ENCODE peak calls at places on chromosomes 3 and 15, in eight cellular contexts. One of them, this sample, is unnamed.
A peak's percentile ranks its signal among the peaks of the same experiment; 100 is the strongest.

GRCh38 chr15:51281368-51281967 is 56.9 kb downstream of the CYP19A1 start:
- DNase-seq in keratinocyte: peak; percentile 1
- DNase-seq in SJSA1: peak; percentile 53
- DNase-seq in dorsolateral prefrontal cortex: peak; percentile 79
- DNase-seq in A549: peak; percentile 65
- DNase-seq in hepatocyte: peak; percentile 78
- DNase-seq in RWPE1: no peak
- DNase-seq in body of pancreas: peak; percentile 72
- DNase-seq in this sample: peak; percentile 37

GRCh38 chr3:186520957-186521842 is 23.0 kb downstream of the CRYGS start:
- DNase-seq in keratinocyte: no peak
- DNase-seq in SJSA1: no peak
- DNase-seq in dorsolateral prefrontal cortex: no peak
- DNase-seq in A549: no peak
- DNase-seq in hepatocyte: no peak
- DNase-seq in RWPE1: no peak
- DNase-seq in body of pancreas: no peak
- DNase-seq in this sample: no peak

GRCh38 chr15:56767315-56767714 is 34.0 kb upstream of the ZNF280D start:
- DNase-seq in keratinocyte: no peak
- DNase-seq in SJSA1: no peak
- DNase-seq in dorsolateral prefrontal cortex: no peak
- DNase-seq in A549: no peak
- DNase-seq in hepatocyte: no peak
- DNase-seq in RWPE1: no peak
- DNase-seq in body of pancreas: no peak
- DNase-seq in this sample: no peak

GRCh38 chr3:54217828-54218227 is 95.5 kb downstream of the CACNA2D3 start:
- DNase-seq in keratinocyte: no peak
- DNase-seq in SJSA1: no peak
- DNase-seq in dorsolateral prefrontal cortex: no peak
- DNase-seq in A549: no peak
- DNase-seq in hepatocyte: no peak
- DNase-seq in RWPE1: no peak
- DNase-seq in body of pancreas: no peak
- DNase-seq in this sample: no peak

GRCh38 chr15:67171471-67171870 is 83.0 kb downstream of the AAGAB start:
- DNase-seq in keratinocyte: no peak
- DNase-seq in SJSA1: no peak
- DNase-seq in dorsolateral prefrontal cortex: no peak
- DNase-seq in A549: no peak
- DNase-seq in hepatocyte: no peak
- DNase-seq in RWPE1: no peak
- DNase-seq in body of pancreas: no peak
- DNase-seq in this sample: no peak

GRCh38 chr3:51949121-51949520 is 6.1 kb upstream of the GPR62 start:
- DNase-seq in keratinocyte: no peak
- DNase-seq in SJSA1: no peak
- DNase-seq in dorsolateral prefrontal cortex: no peak
- DNase-seq in A549: no peak
- DNase-seq in hepatocyte: no peak
- DNase-seq in RWPE1: no peak
- DNase-seq in body of pancreas: no peak
- DNase-seq in this sample: no peak

GRCh38 chr3:172391592-172392302 is 56.5 kb downstream of the GHSR start:
- DNase-seq in keratinocyte: no peak
- DNase-seq in SJSA1: peak; percentile 87
- DNase-seq in dorsolateral prefrontal cortex: no peak
- DNase-seq in A549: no peak
- DNase-seq in hepatocyte: no peak
- DNase-seq in RWPE1: no peak
- DNase-seq in body of pancreas: no peak
- DNase-seq in this sample: no peak

GRCh38 chr3:107263269-107264021 is 113.8 kb upstream of the CCDC54 start:
- DNase-seq in keratinocyte: no peak
- DNase-seq in SJSA1: peak; percentile 37
- DNase-seq in dorsolateral prefrontal cortex: no peak
- DNase-seq in A549: no peak
- DNase-seq in hepatocyte: no peak
- DNase-seq in RWPE1: no peak
- DNase-seq in body of pancreas: no peak
- DNase-seq in this sample: no peak

GRCh38 chr3:139281512-139282196 is 62.2 kb upstream of the MRPS22 start:
- DNase-seq in keratinocyte: no peak
- DNase-seq in SJSA1: no peak
- DNase-seq in dorsolateral prefrontal cortex: peak; percentile 57
- DNase-seq in A549: no peak
- DNase-seq in hepatocyte: no peak
- DNase-seq in RWPE1: no peak
- DNase-seq in body of pancreas: no peak
- DNase-seq in this sample: no peak

GRCh38 chr3:122560680-122561079 is 3.4 kb downstream of the PARP9 start:
- DNase-seq in keratinocyte: peak; percentile 15
- DNase-seq in SJSA1: peak; percentile 37
- DNase-seq in dorsolateral prefrontal cortex: no peak
- DNase-seq in A549: peak; percentile 65
- DNase-seq in hepatocyte: peak; percentile 73
- DNase-seq in RWPE1: peak; percentile 57
- DNase-seq in body of pancreas: peak; percentile 84
- DNase-seq in this sample: no peak

GRCh38 chr3:14459787-14460186 is 57.4 kb downstream of the SLC6A6 start:
- DNase-seq in keratinocyte: no peak
- DNase-seq in SJSA1: no peak
- DNase-seq in dorsolateral prefrontal cortex: no peak
- DNase-seq in A549: no peak
- DNase-seq in hepatocyte: no peak
- DNase-seq in RWPE1: no peak
- DNase-seq in body of pancreas: no peak
- DNase-seq in this sample: no peak

GRCh38 chr3:169945313-169945712 is 21.3 kb upstream of the SEC62 start:
- DNase-seq in keratinocyte: no peak
- DNase-seq in SJSA1: no peak
- DNase-seq in dorsolateral prefrontal cortex: no peak
- DNase-seq in A549: no peak
- DNase-seq in hepatocyte: no peak
- DNase-seq in RWPE1: no peak
- DNase-seq in body of pancreas: peak; percentile 62
- DNase-seq in this sample: no peak

GRCh38 chr15:41561777-41562145 is 2.7 kb downstream of the TYRO3 start:
- DNase-seq in keratinocyte: no peak
- DNase-seq in SJSA1: no peak
- DNase-seq in dorsolateral prefrontal cortex: peak; percentile 92
- DNase-seq in A549: no peak
- DNase-seq in hepatocyte: no peak
- DNase-seq in RWPE1: no peak
- DNase-seq in body of pancreas: peak; percentile 40
- DNase-seq in this sample: peak; percentile 74

GRCh38 chr15:74179101-74179841 is 5.8 kb downstream of the ISLR start:
- DNase-seq in keratinocyte: no peak
- DNase-seq in SJSA1: peak; percentile 74
- DNase-seq in dorsolateral prefrontal cortex: peak; percentile 42
- DNase-seq in A549: peak; percentile 76
- DNase-seq in hepatocyte: peak; percentile 54
- DNase-seq in RWPE1: peak; percentile 68
- DNase-seq in body of pancreas: peak; percentile 59
- DNase-seq in this sample: no peak

GRCh38 chr3:127822836-127823589 is 698 bp upstream of the MGLL start:
- DNase-seq in keratinocyte: no peak
- DNase-seq in SJSA1: peak; percentile 10
- DNase-seq in dorsolateral prefrontal cortex: no peak
- DNase-seq in A549: peak; percentile 50
- DNase-seq in hepatocyte: peak; percentile 64
- DNase-seq in RWPE1: no peak
- DNase-seq in body of pancreas: peak; percentile 23
- DNase-seq in this sample: peak; percentile 45

GRCh38 chr3:129536374-129536667 is 6.7 kb upstream of the H1-8 start:
- DNase-seq in keratinocyte: no peak
- DNase-seq in SJSA1: no peak
- DNase-seq in dorsolateral prefrontal cortex: no peak
- DNase-seq in A549: no peak
- DNase-seq in hepatocyte: no peak
- DNase-seq in RWPE1: no peak
- DNase-seq in body of pancreas: no peak
- DNase-seq in this sample: no peak

GRCh38 chr15:61974759-61975158 is 85.5 kb downstream of the VPS13C start:
- DNase-seq in keratinocyte: no peak
- DNase-seq in SJSA1: no peak
- DNase-seq in dorsolateral prefrontal cortex: no peak
- DNase-seq in A549: no peak
- DNase-seq in hepatocyte: no peak
- DNase-seq in RWPE1: no peak
- DNase-seq in body of pancreas: no peak
- DNase-seq in this sample: no peak

GRCh38 chr15:89578146-89578545 is 2.9 kb downstream of the TICRR start:
- DNase-seq in keratinocyte: no peak
- DNase-seq in SJSA1: no peak
- DNase-seq in dorsolateral prefrontal cortex: no peak
- DNase-seq in A549: no peak
- DNase-seq in hepatocyte: no peak
- DNase-seq in RWPE1: no peak
- DNase-seq in body of pancreas: no peak
- DNase-seq in this sample: no peak

GRCh38 chr3:27877122-27878011 is 155.2 kb upstream of the EOMES start:
- DNase-seq in keratinocyte: no peak
- DNase-seq in SJSA1: no peak
- DNase-seq in dorsolateral prefrontal cortex: no peak
- DNase-seq in A549: no peak
- DNase-seq in hepatocyte: no peak
- DNase-seq in RWPE1: no peak
- DNase-seq in body of pancreas: peak; percentile 70
- DNase-seq in this sample: no peak

GRCh38 chr3:58391156-58391865 is 42.3 kb downstream of the PDHB start:
- DNase-seq in keratinocyte: no peak
- DNase-seq in SJSA1: no peak
- DNase-seq in dorsolateral prefrontal cortex: no peak
- DNase-seq in A549: no peak
- DNase-seq in hepatocyte: no peak
- DNase-seq in RWPE1: no peak
- DNase-seq in body of pancreas: no peak
- DNase-seq in this sample: no peak
- H3K27ac ChIP-seq in keratinocyte: no peak overlapping the region
- H3K27ac ChIP-seq in SJSA1: no peak overlapping the region
- H3K27ac ChIP-seq in dorsolateral prefrontal cortex: peak overlapping the region; percentile 96
- H3K27ac ChIP-seq in A549: no peak overlapping the region
- H3K27ac ChIP-seq in hepatocyte: peak overlapping the region; percentile 39
- H3K27ac ChIP-seq in RWPE1: no peak overlapping the region
- H3K27ac ChIP-seq in body of pancreas: no peak overlapping the region
- H3K27ac ChIP-seq in this sample: peak overlapping the region; percentile 81

GRCh38 chr15:59594493-59594942 is 17.1 kb upstream of the GCNT3 start:
- DNase-seq in keratinocyte: no peak
- DNase-seq in SJSA1: no peak
- DNase-seq in dorsolateral prefrontal cortex: no peak
- DNase-seq in A549: peak; percentile 98
- DNase-seq in hepatocyte: peak; percentile 82
- DNase-seq in RWPE1: peak; percentile 54
- DNase-seq in body of pancreas: peak; percentile 52
- DNase-seq in this sample: no peak

GRCh38 chr15:59591372-59591771 is 20.2 kb upstream of the GCNT3 start:
- DNase-seq in keratinocyte: no peak
- DNase-seq in SJSA1: no peak
- DNase-seq in dorsolateral prefrontal cortex: no peak
- DNase-seq in A549: no peak
- DNase-seq in hepatocyte: no peak
- DNase-seq in RWPE1: no peak
- DNase-seq in body of pancreas: no peak
- DNase-seq in this sample: no peak

GRCh38 chr15:59596640-59597039 is 14.9 kb upstream of the GCNT3 start:
- DNase-seq in keratinocyte: no peak
- DNase-seq in SJSA1: no peak
- DNase-seq in dorsolateral prefrontal cortex: no peak
- DNase-seq in A549: no peak
- DNase-seq in hepatocyte: no peak
- DNase-seq in RWPE1: no peak
- DNase-seq in body of pancreas: no peak
- DNase-seq in this sample: no peak

GRCh38 chr15:59595434-59595915 is 16.1 kb upstream of the GCNT3 start:
- DNase-seq in keratinocyte: no peak
- DNase-seq in SJSA1: no peak
- DNase-seq in dorsolateral prefrontal cortex: no peak
- DNase-seq in A549: peak; percentile 88
- DNase-seq in hepatocyte: peak; percentile 65
- DNase-seq in RWPE1: no peak
- DNase-seq in body of pancreas: no peak
- DNase-seq in this sample: no peak

GRCh38 chr15:59594991-59595390 is 16.6 kb upstream of the GCNT3 start:
- DNase-seq in keratinocyte: no peak
- DNase-seq in SJSA1: no peak
- DNase-seq in dorsolateral prefrontal cortex: no peak
- DNase-seq in A549: no peak
- DNase-seq in hepatocyte: no peak
- DNase-seq in RWPE1: no peak
- DNase-seq in body of pancreas: no peak
- DNase-seq in this sample: no peak
- H3K27ac ChIP-seq in keratinocyte: no peak overlapping the region
- H3K27ac ChIP-seq in SJSA1: no peak overlapping the region
- H3K27ac ChIP-seq in dorsolateral prefrontal cortex: no peak overlapping the region
- H3K27ac ChIP-seq in A549: peak overlapping the region; percentile 86
- H3K27ac ChIP-seq in hepatocyte: peak overlapping the region; percentile 96
- H3K27ac ChIP-seq in RWPE1: no peak overlapping the region
- H3K27ac ChIP-seq in body of pancreas: peak overlapping the region; percentile 75
- H3K27ac ChIP-seq in this sample: no peak overlapping the region

GRCh38 chr3:26438325-26438940 is 184.1 kb upstream of the LRRC3B start:
- DNase-seq in keratinocyte: peak; percentile 21
- DNase-seq in SJSA1: no peak
- DNase-seq in dorsolateral prefrontal cortex: no peak
- DNase-seq in A549: peak; percentile 15
- DNase-seq in hepatocyte: no peak
- DNase-seq in RWPE1: no peak
- DNase-seq in body of pancreas: peak; percentile 16
- DNase-seq in this sample: no peak

GRCh38 chr3:26437678-26438077 is 184.9 kb upstream of the LRRC3B start:
- DNase-seq in keratinocyte: peak; percentile 67
- DNase-seq in SJSA1: no peak
- DNase-seq in dorsolateral prefrontal cortex: no peak
- DNase-seq in A549: peak; percentile 49
- DNase-seq in hepatocyte: peak; percentile 15
- DNase-seq in RWPE1: no peak
- DNase-seq in body of pancreas: no peak
- DNase-seq in this sample: no peak

GRCh38 chr3:26438981-26439884 is 183.3 kb upstream of the LRRC3B start:
- DNase-seq in keratinocyte: no peak
- DNase-seq in SJSA1: no peak
- DNase-seq in dorsolateral prefrontal cortex: no peak
- DNase-seq in A549: peak; percentile 7
- DNase-seq in hepatocyte: peak; percentile 6
- DNase-seq in RWPE1: no peak
- DNase-seq in body of pancreas: peak; percentile 56
- DNase-seq in this sample: no peak
- H3K27ac ChIP-seq in keratinocyte: peak overlapping the region; percentile 87
- H3K27ac ChIP-seq in SJSA1: no peak overlapping the region
- H3K27ac ChIP-seq in dorsolateral prefrontal cortex: no peak overlapping the region
- H3K27ac ChIP-seq in A549: no peak overlapping the region
- H3K27ac ChIP-seq in hepatocyte: no peak overlapping the region
- H3K27ac ChIP-seq in RWPE1: no peak overlapping the region
- H3K27ac ChIP-seq in body of pancreas: peak overlapping the region; percentile 75
- H3K27ac ChIP-seq in this sample: no peak overlapping the region

GRCh38 chr3:194571491-194571941 is 61.7 kb downstream of the TMEM44 start:
- DNase-seq in keratinocyte: no peak
- DNase-seq in SJSA1: no peak
- DNase-seq in dorsolateral prefrontal cortex: no peak
- DNase-seq in A549: no peak
- DNase-seq in hepatocyte: no peak
- DNase-seq in RWPE1: no peak
- DNase-seq in body of pancreas: no peak
- DNase-seq in this sample: no peak
- H3K27ac ChIP-seq in keratinocyte: no peak overlapping the region
- H3K27ac ChIP-seq in SJSA1: peak overlapping the region; percentile 79
- H3K27ac ChIP-seq in dorsolateral prefrontal cortex: peak overlapping the region; percentile 44
- H3K27ac ChIP-seq in A549: peak overlapping the region; percentile 83
- H3K27ac ChIP-seq in hepatocyte: peak overlapping the region; percentile 84
- H3K27ac ChIP-seq in RWPE1: no peak overlapping the region
- H3K27ac ChIP-seq in body of pancreas: peak overlapping the region; percentile 70
- H3K27ac ChIP-seq in this sample: no peak overlapping the region

This sample was measured in caudate nucleus.